ENCODE peak calls at places on chromosomes 3 and 15, in six cellular contexts. B is NT2/D1, C is testis, Q is Panc1, Y is psoas muscle, H is HCT116. X is an unnamed sample.

GRCh38 chr3:186097663-186098451 is 11.0 kb downstream of the ETV5 start:
- DNase-seq in B (peak; percentile 88), C (peak; percentile 80), Q (no peak), Y (peak; percentile 29), H (peak; percentile 64), X (peak; percentile 87)

GRCh38 chr15:56917652-56918045 is 795 bp upstream of the TCF12 start:
- DNase-seq in B (no peak), C (peak; percentile 47), Q (no peak), Y (no peak), H (no peak), X (no peak)

GRCh38 chr3:53045107-53045783 is 628 bp downstream of the SFMBT1 start:
- DNase-seq in B (no peak), C (peak; percentile 55), Q (no peak), Y (peak; percentile 67), H (no peak), X (no peak)

GRCh38 chr3:195537995-195538394 is 5.1 kb downstream of the PPP1R2 start:
- DNase-seq in B (no peak), C (no peak), Q (no peak), Y (no peak), H (no peak), X (no peak)

GRCh38 chr15:48766196-48766595 is 44.7 kb downstream of the CEP152 start:
- DNase-seq in B (no peak), C (no peak), Q (no peak), Y (no peak), H (no peak), X (no peak)

GRCh38 chr15:45102226-45102625 is 11.7 kb downstream of the DUOX2 start:
- DNase-seq in B (no peak), C (no peak), Q (no peak), Y (no peak), H (no peak), X (no peak)

GRCh38 chr3:71138410-71138809 is 445.1 kb downstream of the FOXP1 start:
- DNase-seq in B (no peak), C (no peak), Q (no peak), Y (no peak), H (no peak), X (no peak)

GRCh38 chr15:98881526-98882517 is 125.8 kb downstream of the PGPEP1L start:
- DNase-seq in B (no peak), C (no peak), Q (no peak), Y (no peak), H (peak; percentile 31), X (no peak)

GRCh38 chr3:59425371-59425770 is 375.5 kb upstream of the CFAP20DC start:
- DNase-seq in B (no peak), C (peak; percentile 14), Q (no peak), Y (no peak), H (no peak), X (peak; percentile 47)

GRCh38 chr3:151813777-151814176 is at the start of gene AADAC:
- DNase-seq in B (no peak), C (no peak), Q (no peak), Y (no peak), H (no peak), X (no peak)
- H3K4me3 ChIP-seq in B (no peak within 1 kb of the TSS), C (no peak within 1 kb of the TSS), Q (no peak within 1 kb of the TSS), Y (no peak within 1 kb of the TSS), H (no peak within 1 kb of the TSS), X (no peak within 1 kb of the TSS)

GRCh38 chr3:172152869-172153268 is 113.5 kb downstream of the FNDC3B start:
- DNase-seq in B (no peak), C (no peak), Q (no peak), Y (no peak), H (no peak), X (no peak)
- H3K4me1 ChIP-seq in B (no peaks in the 10 kb centered on the region), C (peaks cover 30% of the 10 kb centered on the region), Q (peaks cover 96% of the 10 kb centered on the region), Y (peaks cover 83% of the 10 kb centered on the region), H (peaks cover 62% of the 10 kb centered on the region), X (peaks cover 56% of the 10 kb centered on the region)

GRCh38 chr3:80668100-80668499 is 900.3 kb upstream of the ROBO1 start:
- DNase-seq in B (no peak), C (no peak), Q (no peak), Y (no peak), H (no peak), X (no peak)
- H3K36me3 ChIP-seq in B (no peaks in the 10 kb centered on the region), C (no peaks in the 10 kb centered on the region), Q (no peaks in the 10 kb centered on the region), Y (no peaks in the 10 kb centered on the region), H (no peaks in the 10 kb centered on the region), X (no peaks in the 10 kb centered on the region)

DNA sequence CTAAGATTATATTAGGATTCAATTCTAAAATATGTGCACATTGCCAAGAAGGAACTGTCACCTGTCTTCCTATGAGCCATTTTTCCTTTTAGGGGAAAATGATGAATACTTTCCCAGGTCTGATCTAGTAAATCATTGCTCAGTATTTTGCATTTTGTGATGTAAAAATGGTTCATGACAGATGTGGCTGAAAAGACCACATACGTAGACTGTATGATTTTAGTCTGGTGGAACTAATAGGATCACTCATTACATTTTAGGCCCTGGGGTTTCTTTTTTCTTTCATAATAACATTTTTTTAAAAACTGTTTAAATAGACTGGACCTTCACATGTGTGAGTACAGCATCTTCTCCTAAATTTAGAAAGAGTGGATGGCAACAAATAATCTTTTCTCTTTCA is 201.7 kb upstream of the MLF1 start:
- DNase-seq in B (no peak), C (no peak), Q (no peak), Y (no peak), H (no peak), X (no peak)
- H3K4me3 ChIP-seq in B (no peak overlapping the region), C (no peak overlapping the region), Q (no peak overlapping the region), Y (no peak overlapping the region), H (no peak overlapping the region), X (no peak overlapping the region)

GRCh38 chr3:45688194-45688881 is 858 bp upstream of the SACM1L start:
- DNase-seq in B (peak; percentile 57), C (peak; percentile 43), Q (no peak), Y (no peak), H (no peak), X (no peak)

GRCh38 chr3:45688882-45689786 is at the start of gene SACM1L:
- DNase-seq in B (peak; percentile 97), C (peak; percentile 97), Q (peak; percentile 96), Y (peak; percentile 98), H (peak; percentile 95), X (peak; percentile 97)

GRCh38 chr3:45692866-45693265 is 3.7 kb downstream of the SACM1L start:
- DNase-seq in B (no peak), C (no peak), Q (no peak), Y (no peak), H (no peak), X (no peak)

GRCh38 chr3:45689787-45690145 is 570 bp downstream of the SACM1L start:
- DNase-seq in B (no peak), C (no peak), Q (no peak), Y (no peak), H (no peak), X (no peak)

DNA sequence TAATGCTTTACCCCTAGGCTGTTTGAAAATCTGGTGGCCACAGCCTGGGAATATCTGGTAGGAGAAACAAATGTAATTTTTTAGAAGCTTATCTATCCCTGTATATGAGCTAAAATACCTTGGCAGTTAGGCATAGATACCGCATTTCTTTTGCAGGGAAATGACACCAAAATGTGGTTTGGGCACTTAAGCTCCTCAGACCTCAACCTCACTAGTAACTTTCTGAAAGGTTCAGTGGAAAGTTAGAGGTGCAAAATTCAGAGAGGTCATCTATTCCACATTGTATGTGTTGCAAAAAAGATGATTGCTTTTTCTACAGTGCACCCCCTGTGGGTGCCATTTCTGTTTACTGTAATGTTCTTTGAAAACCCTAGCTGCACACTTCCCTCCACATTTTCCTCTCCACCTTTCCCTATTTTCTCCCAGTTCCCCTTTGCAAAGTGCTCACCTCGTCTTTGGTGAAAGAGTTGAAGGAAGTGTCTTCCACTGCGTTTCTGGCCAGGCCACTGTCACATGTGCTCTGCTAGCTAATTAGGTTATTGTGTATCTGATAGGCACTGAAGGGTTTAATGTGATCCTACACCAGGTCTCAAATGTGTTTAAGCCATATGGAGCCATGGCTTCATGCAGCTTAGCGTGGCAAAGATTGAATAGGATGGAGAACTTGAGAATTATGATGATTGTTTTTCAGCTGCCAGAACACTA is 1.3 kb downstream of the SACM1L start:
- DNase-seq in B (no peak), C (no peak), Q (no peak), Y (no peak), H (no peak), X (no peak)
- H3K4me1 ChIP-seq in B (no peaks in the 10 kb centered on the region), C (peaks cover 9% of the 10 kb centered on the region), Q (peaks cover 9% of the 10 kb centered on the region), Y (peaks cover 51% of the 10 kb centered on the region), H (peaks cover 20% of the 10 kb centered on the region), X (peaks cover 11% of the 10 kb centered on the region)

DNA sequence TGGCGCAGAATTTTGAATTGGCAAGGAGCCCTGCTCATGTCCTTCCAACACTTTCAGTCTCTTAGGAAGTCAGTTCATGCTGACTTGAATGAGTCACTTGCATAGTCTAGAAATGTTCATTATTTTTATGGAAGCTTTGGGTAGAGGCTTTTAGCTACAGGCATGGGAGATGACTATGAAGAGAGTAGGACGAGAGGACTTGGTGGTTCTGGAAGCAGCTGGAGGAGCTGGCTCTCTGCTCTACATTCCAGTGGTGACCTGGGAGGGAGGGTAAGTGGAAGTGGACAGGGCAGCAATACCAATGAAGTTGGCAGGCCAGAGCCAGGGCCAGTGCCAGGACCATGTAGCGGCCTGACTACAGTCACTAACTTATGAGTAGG is 7.3 kb downstream of the POLR2H start:
- DNase-seq in B (no peak), C (no peak), Q (no peak), Y (no peak), H (no peak), X (no peak)
- H3K36me3 ChIP-seq in B (peaks cover 61% of the 10 kb centered on the region), C (no peaks in the 10 kb centered on the region), Q (peaks cover 19% of the 10 kb centered on the region), Y (peaks cover 2% of the 10 kb centered on the region), H (peaks cover 39% of the 10 kb centered on the region), X (peaks cover 45% of the 10 kb centered on the region)

GRCh38 chr15:24819680-24820079 is 135.1 kb upstream of the SNRPN start:
- DNase-seq in B (no peak), C (no peak), Q (no peak), Y (no peak), H (no peak), X (no peak)

GRCh38 chr15:24823473-24823872 is 131.3 kb upstream of the SNRPN start:
- DNase-seq in B (peak; percentile 95), C (peak; percentile 85), Q (no peak), Y (no peak), H (no peak), X (no peak)
- H3K4me3 ChIP-seq in B (peak overlapping the region; percentile 25), C (peak overlapping the region; percentile 47), Q (no peak overlapping the region), Y (no peak overlapping the region), H (no peak overlapping the region), X (no peak overlapping the region)

DNA sequence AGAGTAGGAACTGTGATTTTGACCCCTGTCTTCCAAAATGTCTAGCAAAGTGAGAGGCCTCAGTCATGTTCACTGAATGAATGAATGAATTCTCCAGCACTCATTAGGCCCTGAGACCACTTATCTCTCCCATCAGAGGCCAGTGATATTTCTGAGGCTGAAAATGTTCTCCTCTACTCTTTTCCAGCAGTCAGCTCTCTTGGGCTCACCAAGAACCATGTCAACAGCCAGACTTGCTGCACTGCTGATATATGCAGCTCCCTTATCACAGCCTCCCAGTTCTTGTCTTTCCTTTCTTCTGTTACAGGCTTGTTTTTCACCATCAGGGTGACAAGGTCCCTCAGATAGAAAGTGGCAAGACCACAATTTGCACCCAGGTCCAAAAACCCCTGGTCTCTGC is 28.7 kb upstream of the MFSD1 start:
- DNase-seq in B (no peak), C (no peak), Q (no peak), Y (no peak), H (no peak), X (no peak)
- H3K4me1 ChIP-seq in B (peaks cover 2% of the 10 kb centered on the region), C (peaks cover 28% of the 10 kb centered on the region), Q (peaks cover 21% of the 10 kb centered on the region), Y (peaks cover 16% of the 10 kb centered on the region), H (peaks cover 13% of the 10 kb centered on the region), X (peaks cover 43% of the 10 kb centered on the region)